ENCODE peak calls at places on chromosomes 3 and 15, in seven cellular contexts. E, J, H, N, V, Q and U are unnamed samples.

GRCh38 chr3:148757238-148757930 is 59.7 kb downstream of the AGTR1 start:
- DNase-seq in H (no peak), V (no peak), N (no peak), J (no peak), Q (no peak), E (no peak), U (no peak)

GRCh38 chr3:188126931-188127330 is 27.0 kb upstream of the LPP start:
- DNase-seq in Q (no peak), E (no peak), J (no peak), V (no peak), H (no peak), N (no peak), U (no peak)

GRCh38 chr15:100114526-100114925 is 227.2 kb downstream of the ADAMTS17 start:
- DNase-seq in H (no peak), Q (peak), V (no peak), E (no peak), J (no peak), N (no peak), U (no peak)

GRCh38 chr3:66938338-66938963 is 59.7 kb upstream of the KBTBD8 start:
- DNase-seq in N (no peak), V (peak), E (peak), H (no peak), Q (peak), J (no peak), U (no peak)

GRCh38 chr3:23704316-23704715 is 101.4 kb upstream of the UBE2E1 start:
- DNase-seq in E (no peak), Q (no peak), H (no peak), J (no peak), V (no peak), N (no peak), U (no peak)

GRCh38 chr15:36301931-36302330 is 277.5 kb upstream of the CDIN1 start:
- DNase-seq in J (no peak), H (no peak), N (no peak), E (no peak), V (no peak), Q (no peak), U (no peak)

GRCh38 chr3:183541235-183541655 is 14.3 kb downstream of the KLHL6 start:
- DNase-seq in H (no peak), V (no peak), N (no peak), Q (no peak), E (no peak), J (no peak), U (no peak)

GRCh38 chr15:48538941-48539340 is 106.6 kb downstream of the FBN1 start:
- DNase-seq in N (no peak), Q (no peak), V (no peak), J (no peak), H (no peak), E (no peak), U (no peak)